ENCODE peak calls at places on chromosomes 12 and 14, in eight cellular contexts. A is tibial nerve, O is right lobe of liver, M is heart right ventricle, C is HCT116, D is mucosa of descending colon, Q is IMR-90, V is DND-41. S is an unnamed sample.
A peak's percentile ranks its signal among the peaks of the same experiment; 100 is the strongest.

GRCh38 chr12:110577717-110578521 is 5.2 kb downstream of the PPTC7 start:
- DNase-seq in A (no peak), O (no peak), M (no peak), C (peak; percentile 97), D (peak; percentile 72), Q (peak; percentile 88), V (no peak), S (no peak)

GRCh38 chr14:32070282-32070681 is 6.8 kb upstream of the ARHGAP5 start:
- DNase-seq in A (no peak), O (no peak), M (no peak), C (no peak), D (no peak), Q (no peak), V (no peak), S (no peak)

GRCh38 chr14:22900088-22900799 is 17.2 kb downstream of the REM2 start:
- DNase-seq in A (no peak), O (no peak), M (no peak), C (peak; percentile 70), D (peak; percentile 83), Q (peak; percentile 78), V (peak; percentile 38), S (peak; percentile 49)

GRCh38 chr12:2341871-2342270 is 289.1 kb downstream of the CACNA1C start:
- DNase-seq in A (no peak), O (no peak), M (no peak), C (no peak), D (no peak), Q (peak; percentile 89), V (no peak), S (no peak)

GRCh38 chr14:105210266-105211025 is 29.3 kb upstream of the NUDT14 start:
- DNase-seq in A (no peak), O (no peak), M (peak; percentile 9), C (no peak), D (no peak), Q (no peak), V (no peak), S (no peak)

GRCh38 chr14:105470812-105471771 is 3.5 kb upstream of the CRIP2 start:
- DNase-seq in A (no peak), O (no peak), M (peak; percentile 78), C (no peak), D (no peak), Q (no peak), V (no peak), S (no peak)

GRCh38 chr14:77141592-77142288 is at the start of gene ZDHHC22:
- DNase-seq in A (no peak), O (peak; percentile 55), M (no peak), C (no peak), D (no peak), Q (no peak), V (no peak), S (no peak)

GRCh38 chr12:112684742-112685141 is 106.8 kb upstream of the RPH3A start:
- DNase-seq in A (no peak), O (no peak), M (no peak), C (no peak), D (no peak), Q (no peak), V (no peak), S (no peak)

GRCh38 chr12:98370976-98371375 is 144.4 kb upstream of the TMPO start:
- DNase-seq in A (no peak), O (no peak), M (no peak), C (no peak), D (no peak), Q (no peak), V (no peak), S (no peak)

GRCh38 chr12:50214018-50214417 is 46.8 kb upstream of the CERS5 start:
- DNase-seq in A (no peak), O (no peak), M (no peak), C (no peak), D (no peak), Q (no peak), V (no peak), S (no peak)

GRCh38 chr12:50215033-50215432 is 47.9 kb upstream of the CERS5 start:
- DNase-seq in A (no peak), O (no peak), M (no peak), C (no peak), D (no peak), Q (peak; percentile 39), V (no peak), S (no peak)

GRCh38 chr12:50218386-50218785 is 51.2 kb upstream of the CERS5 start:
- DNase-seq in A (no peak), O (no peak), M (no peak), C (peak; percentile 91), D (no peak), Q (peak; percentile 71), V (no peak), S (no peak)

GRCh38 chr12:50219544-50219943 is 52.4 kb upstream of the CERS5 start:
- DNase-seq in A (no peak), O (no peak), M (no peak), C (no peak), D (no peak), Q (no peak), V (no peak), S (no peak)

GRCh38 chr12:50217202-50217601 is 50.0 kb upstream of the CERS5 start:
- DNase-seq in A (no peak), O (no peak), M (no peak), C (no peak), D (no peak), Q (no peak), V (no peak), S (no peak)
- H3K4me1 ChIP-seq in A (no peaks in the 10 kb centered on the region), O (no peaks in the 10 kb centered on the region), M (peaks cover 2% of the 10 kb centered on the region), C (peaks cover 45% of the 10 kb centered on the region), D (no peaks in the 10 kb centered on the region), Q (peaks cover 15% of the 10 kb centered on the region), V (peaks cover 40% of the 10 kb centered on the region), S (peaks cover 18% of the 10 kb centered on the region)

GRCh38 chr14:99426796-99427346 is 53.8 kb downstream of the SETD3 start:
- DNase-seq in A (no peak), O (no peak), M (no peak), C (no peak), D (no peak), Q (no peak), V (no peak), S (no peak)

GRCh38 chr14:99427632-99428315 is 52.9 kb downstream of the SETD3 start:
- DNase-seq in A (no peak), O (no peak), M (no peak), C (no peak), D (no peak), Q (peak; percentile 56), V (no peak), S (no peak)

GRCh38 chr14:99426265-99426664 is 54.4 kb downstream of the SETD3 start:
- DNase-seq in A (no peak), O (no peak), M (no peak), C (no peak), D (no peak), Q (no peak), V (no peak), S (no peak)

GRCh38 chr14:99432491-99432890 is 48.2 kb downstream of the SETD3 start:
- DNase-seq in A (no peak), O (no peak), M (no peak), C (no peak), D (no peak), Q (no peak), V (no peak), S (no peak)

GRCh38 chr14:99430491-99430890 is 50.2 kb downstream of the SETD3 start:
- DNase-seq in A (no peak), O (no peak), M (no peak), C (no peak), D (no peak), Q (no peak), V (no peak), S (peak; percentile 16)
- H3K4me1 ChIP-seq in A (no peaks in the 10 kb centered on the region), O (no peaks in the 10 kb centered on the region), M (no peaks in the 10 kb centered on the region), C (no peaks in the 10 kb centered on the region), D (peaks cover 7% of the 10 kb centered on the region), Q (peaks cover 5% of the 10 kb centered on the region), V (no peaks in the 10 kb centered on the region), S (no peaks in the 10 kb centered on the region)

DNA sequence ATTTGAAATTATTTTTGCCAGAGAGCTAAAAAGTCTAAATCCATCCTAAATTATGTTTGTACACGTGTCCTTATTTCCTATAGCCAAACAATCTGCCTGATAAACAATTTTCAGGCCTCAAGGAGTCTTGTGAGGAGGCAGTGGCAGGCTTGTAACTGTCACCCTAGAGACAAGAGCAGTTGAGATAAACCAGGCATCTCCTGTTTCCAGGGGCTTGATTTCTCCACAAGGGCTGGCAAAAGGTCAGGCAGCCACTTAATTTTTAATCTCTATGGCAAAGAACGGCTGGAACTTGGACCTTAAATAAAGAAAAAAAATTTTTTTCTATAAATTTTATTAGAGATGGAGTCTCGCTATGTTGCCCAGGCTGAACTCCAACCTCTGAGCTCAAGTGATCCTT is 15.5 kb downstream of the PKP2 start:
- DNase-seq in A (no peak), O (no peak), M (no peak), C (no peak), D (no peak), Q (no peak), V (no peak), S (no peak)
- H3K4me1 ChIP-seq in A (no peaks in the 10 kb centered on the region), O (no peaks in the 10 kb centered on the region), M (no peaks in the 10 kb centered on the region), C (peaks cover 18% of the 10 kb centered on the region), D (peaks cover 16% of the 10 kb centered on the region), Q (no peaks in the 10 kb centered on the region), V (no peaks in the 10 kb centered on the region), S (no peaks in the 10 kb centered on the region)

GRCh38 chr12:116155383-116155782 is 122.1 kb downstream of the MED13L start:
- DNase-seq in A (no peak), O (no peak), M (no peak), C (no peak), D (no peak), Q (no peak), V (no peak), S (no peak)

GRCh38 chr12:116156614-116157013 is 120.9 kb downstream of the MED13L start:
- DNase-seq in A (no peak), O (no peak), M (no peak), C (no peak), D (no peak), Q (no peak), V (no peak), S (no peak)

GRCh38 chr12:116153096-116153495 is 124.4 kb downstream of the MED13L start:
- DNase-seq in A (no peak), O (no peak), M (no peak), C (no peak), D (no peak), Q (no peak), V (no peak), S (no peak)

GRCh38 chr12:116152268-116152667 is 125.2 kb downstream of the MED13L start:
- DNase-seq in A (no peak), O (no peak), M (no peak), C (no peak), D (no peak), Q (peak; percentile 92), V (no peak), S (no peak)

GRCh38 chr12:116153983-116154382 is 123.5 kb downstream of the MED13L start:
- DNase-seq in A (no peak), O (no peak), M (no peak), C (no peak), D (no peak), Q (no peak), V (no peak), S (no peak)
- H3K4me1 ChIP-seq in A (no peaks in the 10 kb centered on the region), O (no peaks in the 10 kb centered on the region), M (no peaks in the 10 kb centered on the region), C (no peaks in the 10 kb centered on the region), D (no peaks in the 10 kb centered on the region), Q (peaks cover 11% of the 10 kb centered on the region), V (no peaks in the 10 kb centered on the region), S (peaks cover 17% of the 10 kb centered on the region)

S was measured in CD8-positive, alpha-beta memory T cell.